ENCODE peak calls at places on chromosomes 2 and 18, in eight cellular contexts. M, C, Y, L, U, Q, H and K are unnamed samples.

GRCh38 chr2:60460577-60461420 is 92.7 kb downstream of the BCL11A start:
- DNase-seq in M (no peak), C (no peak), Y (no peak), L (no peak), U (no peak), Q (no peak), H (no peak), K (no peak)

GRCh38 chr2:236612737-236613136 is 43.1 kb downstream of the ACKR3 start:
- DNase-seq in M (no peak), C (no peak), Y (no peak), L (no peak), U (no peak), Q (no peak), H (peak; percentile 33), K (no peak)

GRCh38 chr2:113699048-113699447 is 57.4 kb downstream of the SLC35F5 start:
- DNase-seq in M (no peak), C (no peak), Y (no peak), L (no peak), U (no peak), Q (no peak), H (no peak), K (no peak)

GRCh38 chr18:36389811-36390581 is 92.5 kb downstream of the FHOD3 start:
- DNase-seq in M (no peak), C (peak; percentile 43), Y (no peak), L (no peak), U (no peak), Q (no peak), H (no peak), K (no peak)

GRCh38 chr2:215777481-215778044 is 235.8 kb downstream of the MREG start:
- DNase-seq in M (no peak), C (no peak), Y (no peak), L (no peak), U (no peak), Q (no peak), H (no peak), K (no peak)

GRCh38 chr2:201194097-201194496 is 11.2 kb downstream of the CASP10 start:
- DNase-seq in M (no peak), C (no peak), Y (no peak), L (no peak), U (peak; percentile 19), Q (no peak), H (no peak), K (no peak)

GRCh38 chr2:183837157-183837556 is 712.9 kb downstream of the NUP35 start:
- DNase-seq in M (no peak), C (no peak), Y (no peak), L (no peak), U (no peak), Q (no peak), H (no peak), K (no peak)

GRCh38 chr2:224576098-224576715 is 9.0 kb downstream of the CUL3 start:
- DNase-seq in M (no peak), C (no peak), Y (no peak), L (no peak), U (no peak), Q (no peak), H (no peak), K (no peak)

GRCh38 chr2:145644820-145645302 is 1124.9 kb upstream of the ZEB2 start:
- DNase-seq in M (no peak), C (no peak), Y (no peak), L (no peak), U (no peak), Q (no peak), H (peak; percentile 20), K (peak; percentile 25)

GRCh38 chr18:43582120-43582519 is 304.8 kb upstream of the SYT4 start:
- DNase-seq in M (no peak), C (no peak), Y (no peak), L (no peak), U (no peak), Q (no peak), H (no peak), K (no peak)

GRCh38 chr2:203898697-203899096 is 31.1 kb downstream of the CTLA4 start:
- DNase-seq in M (no peak), C (no peak), Y (no peak), L (no peak), U (no peak), Q (no peak), H (no peak), K (no peak)

GRCh38 chr2:10133007-10133647 is 10.6 kb downstream of the RRM2 start:
- DNase-seq in M (no peak), C (no peak), Y (no peak), L (no peak), U (no peak), Q (peak; percentile 60), H (peak; percentile 60), K (no peak)

GRCh38 chr18:49460958-49461601 is 635 bp upstream of the DYM start:
- DNase-seq in M (no peak), C (no peak), Y (peak; percentile 41), L (no peak), U (no peak), Q (no peak), H (peak; percentile 24), K (no peak)
- H3K27ac ChIP-seq in M (peak overlapping the region; percentile 0), C (peak overlapping the region; percentile 88), Y (no peak overlapping the region), L (peak overlapping the region; percentile 92), U (peak overlapping the region; percentile 75), Q (no peak overlapping the region), H (no peak overlapping the region), K (no peak overlapping the region)

DNA sequence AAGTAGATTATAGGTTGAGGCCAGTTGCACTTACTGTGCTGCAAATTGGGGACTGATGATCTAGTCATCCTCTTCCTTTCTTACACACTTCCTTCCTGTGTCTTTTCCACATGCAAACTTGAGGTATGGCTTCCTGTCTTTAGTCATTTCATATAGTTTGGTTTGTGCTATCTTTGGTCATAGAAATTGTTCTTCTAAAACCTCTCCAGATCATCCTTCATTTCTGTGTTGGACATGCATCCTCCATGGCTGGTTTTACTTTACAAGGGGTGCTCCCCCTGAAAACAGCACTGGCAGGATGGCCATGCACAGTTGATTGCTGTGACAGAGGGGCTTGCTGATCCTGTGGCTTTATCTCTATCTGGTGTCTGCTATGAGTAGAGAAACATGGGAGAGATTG is 36.5 kb downstream of the MGAT5 start:
- DNase-seq in M (no peak), C (no peak), Y (no peak), L (no peak), U (no peak), Q (no peak), H (no peak), K (no peak)
- H3K27ac ChIP-seq in M (no peak overlapping the region), C (no peak overlapping the region), Y (no peak overlapping the region), L (no peak overlapping the region), U (no peak overlapping the region), Q (no peak overlapping the region), H (no peak overlapping the region), K (no peak overlapping the region)

GRCh38 chr18:12882416-12882815 is 1.6 kb downstream of the PTPN2 start:
- DNase-seq in M (no peak), C (no peak), Y (no peak), L (no peak), U (no peak), Q (no peak), H (no peak), K (no peak)
- H3K27ac ChIP-seq in M (no peak overlapping the region), C (no peak overlapping the region), Y (peak overlapping the region; percentile 96), L (peak overlapping the region; percentile 98), U (peak overlapping the region; percentile 97), Q (no peak overlapping the region), H (no peak overlapping the region), K (no peak overlapping the region)

GRCh38 chr2:143701785-143702184 is 572.6 kb downstream of the ARHGAP15 start:
- DNase-seq in M (no peak), C (no peak), Y (no peak), L (no peak), U (no peak), Q (no peak), H (no peak), K (no peak)

GRCh38 chr2:143706297-143706696 is 577.1 kb downstream of the ARHGAP15 start:
- DNase-seq in M (no peak), C (no peak), Y (no peak), L (no peak), U (no peak), Q (no peak), H (no peak), K (no peak)

GRCh38 chr2:143702931-143703330 is 573.7 kb downstream of the ARHGAP15 start:
- DNase-seq in M (no peak), C (no peak), Y (no peak), L (no peak), U (no peak), Q (no peak), H (no peak), K (no peak)

GRCh38 chr2:143704432-143705106 is 575.4 kb downstream of the ARHGAP15 start:
- DNase-seq in M (no peak), C (no peak), Y (no peak), L (no peak), U (no peak), Q (no peak), H (no peak), K (no peak)

GRCh38 chr2:143705108-143705686 is 576.0 kb downstream of the ARHGAP15 start:
- DNase-seq in M (no peak), C (no peak), Y (peak; percentile 67), L (no peak), U (no peak), Q (no peak), H (no peak), K (no peak)
- H3K27ac ChIP-seq in M (no peak overlapping the region), C (no peak overlapping the region), Y (peak overlapping the region; percentile 54), L (no peak overlapping the region), U (no peak overlapping the region), Q (no peak overlapping the region), H (no peak overlapping the region), K (no peak overlapping the region)

DNA sequence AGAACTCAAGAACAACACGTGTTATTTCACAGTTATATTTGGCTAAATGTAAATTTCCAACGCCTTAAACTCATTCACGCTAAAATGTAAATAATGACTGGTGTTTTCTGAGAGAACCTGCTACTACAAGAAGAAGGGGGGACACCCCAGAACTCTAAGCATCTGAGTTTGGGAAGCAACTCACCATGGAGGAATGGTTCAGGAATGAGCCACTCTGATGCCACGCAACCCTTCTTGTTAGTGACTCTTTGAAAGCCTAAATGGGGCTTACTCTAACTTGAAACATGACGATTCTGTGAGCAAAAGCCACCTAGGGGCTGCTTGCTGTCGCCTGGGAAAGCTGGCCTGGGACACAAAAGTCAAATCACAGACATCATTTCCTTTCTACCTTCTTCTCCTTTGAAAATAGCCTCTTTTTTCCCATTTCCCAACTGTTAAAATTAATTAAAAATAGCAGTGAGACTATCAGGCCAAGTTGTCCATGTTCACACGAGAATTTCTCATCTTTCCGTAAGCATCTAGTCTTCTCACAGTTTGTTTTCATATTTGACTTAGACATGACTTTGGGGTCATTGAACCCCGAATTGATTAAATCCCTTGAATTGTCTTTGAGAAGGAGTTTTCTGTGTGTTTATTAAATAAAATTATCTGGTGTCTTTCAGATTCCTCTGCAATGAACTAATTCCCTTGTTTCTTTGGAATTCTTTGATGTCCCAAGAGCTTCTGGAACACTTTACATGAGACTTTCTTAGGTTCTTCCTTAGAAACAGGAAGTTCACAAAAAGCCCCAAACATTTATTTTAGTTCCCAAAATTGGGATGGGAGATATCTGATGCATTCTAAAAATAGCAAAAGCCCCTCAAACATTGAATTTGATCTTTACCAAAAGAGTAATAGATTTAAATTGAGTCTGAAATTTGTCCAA is 75.5 kb upstream of the CABLES1 start:
- DNase-seq in M (no peak), C (no peak), Y (no peak), L (no peak), U (no peak), Q (no peak), H (peak; percentile 37), K (no peak)
- H3K27ac ChIP-seq in M (no peak overlapping the region), C (no peak overlapping the region), Y (no peak overlapping the region), L (no peak overlapping the region), U (no peak overlapping the region), Q (no peak overlapping the region), H (no peak overlapping the region), K (no peak overlapping the region)